ENCODE peak calls at places on chromosomes 3 and 15, in four cellular contexts. One of them, this sample, is unnamed.

GRCh38 chr15:51401065-51401780 is 59.8 kb downstream of the GLDN start:
- DNase-seq in NCI-H2081: no peak
- DNase-seq in stimulated activated CD8-positive, alpha-beta memory T cell treated with anti-CD3 and anti-CD28 coated beads, Interleukin-15, amount 100 ng/mL, for 1 hour: no peak
- DNase-seq in naive thymus-derived CD8-positive, alpha-beta T cell: no peak
- DNase-seq in this sample: no peak

GRCh38 chr3:45693941-45694521 is 4.8 kb downstream of the SACM1L start:
- DNase-seq in NCI-H2081: no peak
- DNase-seq in stimulated activated CD8-positive, alpha-beta memory T cell treated with anti-CD3 and anti-CD28 coated beads, Interleukin-15, amount 100 ng/mL, for 1 hour: no peak
- DNase-seq in naive thymus-derived CD8-positive, alpha-beta T cell: no peak
- DNase-seq in this sample: no peak

GRCh38 chr3:179551383-179551782 is 11.3 kb upstream of the ACTL6A start:
- DNase-seq in NCI-H2081: no peak
- DNase-seq in stimulated activated CD8-positive, alpha-beta memory T cell treated with anti-CD3 and anti-CD28 coated beads, Interleukin-15, amount 100 ng/mL, for 1 hour: no peak
- DNase-seq in naive thymus-derived CD8-positive, alpha-beta T cell: no peak
- DNase-seq in this sample: no peak

GRCh38 chr3:45975696-45976095 is 19.9 kb downstream of the FYCO1 start:
- DNase-seq in NCI-H2081: no peak
- DNase-seq in stimulated activated CD8-positive, alpha-beta memory T cell treated with anti-CD3 and anti-CD28 coated beads, Interleukin-15, amount 100 ng/mL, for 1 hour: no peak
- DNase-seq in naive thymus-derived CD8-positive, alpha-beta T cell: no peak
- DNase-seq in this sample: no peak

GRCh38 chr3:42148982-42149432 is 57.9 kb downstream of the TRAK1 start:
- DNase-seq in NCI-H2081: no peak
- DNase-seq in stimulated activated CD8-positive, alpha-beta memory T cell treated with anti-CD3 and anti-CD28 coated beads, Interleukin-15, amount 100 ng/mL, for 1 hour: no peak
- DNase-seq in naive thymus-derived CD8-positive, alpha-beta T cell: no peak
- DNase-seq in this sample: no peak

GRCh38 chr3:23209747-23210495 is 6.8 kb downstream of the UBE2E2 start:
- DNase-seq in NCI-H2081: no peak
- DNase-seq in stimulated activated CD8-positive, alpha-beta memory T cell treated with anti-CD3 and anti-CD28 coated beads, Interleukin-15, amount 100 ng/mL, for 1 hour: no peak
- DNase-seq in naive thymus-derived CD8-positive, alpha-beta T cell: no peak
- DNase-seq in this sample: no peak

GRCh38 chr3:149658444-149659172 is 783 bp upstream of the WWTR1 start:
- DNase-seq in NCI-H2081: no peak
- DNase-seq in stimulated activated CD8-positive, alpha-beta memory T cell treated with anti-CD3 and anti-CD28 coated beads, Interleukin-15, amount 100 ng/mL, for 1 hour: peak; percentile 4
- DNase-seq in naive thymus-derived CD8-positive, alpha-beta T cell: no peak
- DNase-seq in this sample: peak; percentile 15

GRCh38 chr3:197302696-197303341 is 4.4 kb upstream of the DLG1 start:
- DNase-seq in NCI-H2081: no peak
- DNase-seq in stimulated activated CD8-positive, alpha-beta memory T cell treated with anti-CD3 and anti-CD28 coated beads, Interleukin-15, amount 100 ng/mL, for 1 hour: no peak
- DNase-seq in naive thymus-derived CD8-positive, alpha-beta T cell: no peak
- DNase-seq in this sample: no peak

GRCh38 chr3:102113421-102114041 is 264.2 kb downstream of the NFKBIZ start:
- DNase-seq in NCI-H2081: no peak
- DNase-seq in stimulated activated CD8-positive, alpha-beta memory T cell treated with anti-CD3 and anti-CD28 coated beads, Interleukin-15, amount 100 ng/mL, for 1 hour: no peak
- DNase-seq in naive thymus-derived CD8-positive, alpha-beta T cell: no peak
- DNase-seq in this sample: no peak

GRCh38 chr3:124601189-124601588 is 129.1 kb upstream of the UMPS start:
- DNase-seq in NCI-H2081: no peak
- DNase-seq in stimulated activated CD8-positive, alpha-beta memory T cell treated with anti-CD3 and anti-CD28 coated beads, Interleukin-15, amount 100 ng/mL, for 1 hour: no peak
- DNase-seq in naive thymus-derived CD8-positive, alpha-beta T cell: no peak
- DNase-seq in this sample: no peak

GRCh38 chr15:43792761-43793493 is 807 bp downstream of the SERF2 start:
- DNase-seq in NCI-H2081: no peak
- DNase-seq in stimulated activated CD8-positive, alpha-beta memory T cell treated with anti-CD3 and anti-CD28 coated beads, Interleukin-15, amount 100 ng/mL, for 1 hour: no peak
- DNase-seq in naive thymus-derived CD8-positive, alpha-beta T cell: peak; percentile 45
- DNase-seq in this sample: peak; percentile 24

GRCh38 chr3:134918448-134918847 is 123.4 kb downstream of the EPHB1 start:
- DNase-seq in NCI-H2081: no peak
- DNase-seq in stimulated activated CD8-positive, alpha-beta memory T cell treated with anti-CD3 and anti-CD28 coated beads, Interleukin-15, amount 100 ng/mL, for 1 hour: no peak
- DNase-seq in naive thymus-derived CD8-positive, alpha-beta T cell: no peak
- DNase-seq in this sample: no peak

GRCh38 chr15:55884223-55884622 is 109.2 kb downstream of the NEDD4 start:
- DNase-seq in NCI-H2081: no peak
- DNase-seq in stimulated activated CD8-positive, alpha-beta memory T cell treated with anti-CD3 and anti-CD28 coated beads, Interleukin-15, amount 100 ng/mL, for 1 hour: no peak
- DNase-seq in naive thymus-derived CD8-positive, alpha-beta T cell: no peak
- DNase-seq in this sample: no peak

GRCh38 chr15:74453925-74454763 is 6.8 kb downstream of the UBL7 start:
- DNase-seq in NCI-H2081: no peak
- DNase-seq in stimulated activated CD8-positive, alpha-beta memory T cell treated with anti-CD3 and anti-CD28 coated beads, Interleukin-15, amount 100 ng/mL, for 1 hour: no peak
- DNase-seq in naive thymus-derived CD8-positive, alpha-beta T cell: no peak
- DNase-seq in this sample: no peak

GRCh38 chr15:63505842-63506222 is 1.4 kb downstream of the USP3 start:
- DNase-seq in NCI-H2081: no peak
- DNase-seq in stimulated activated CD8-positive, alpha-beta memory T cell treated with anti-CD3 and anti-CD28 coated beads, Interleukin-15, amount 100 ng/mL, for 1 hour: no peak
- DNase-seq in naive thymus-derived CD8-positive, alpha-beta T cell: no peak
- DNase-seq in this sample: no peak

GRCh38 chr15:42133892-42134502 is 22.4 kb downstream of the PLA2G4F start:
- DNase-seq in NCI-H2081: peak; percentile 45
- DNase-seq in stimulated activated CD8-positive, alpha-beta memory T cell treated with anti-CD3 and anti-CD28 coated beads, Interleukin-15, amount 100 ng/mL, for 1 hour: no peak
- DNase-seq in naive thymus-derived CD8-positive, alpha-beta T cell: no peak
- DNase-seq in this sample: peak; percentile 48

GRCh38 chr3:71998995-71999673 is 214.2 kb upstream of the PROK2 start:
- DNase-seq in NCI-H2081: no peak
- DNase-seq in stimulated activated CD8-positive, alpha-beta memory T cell treated with anti-CD3 and anti-CD28 coated beads, Interleukin-15, amount 100 ng/mL, for 1 hour: no peak
- DNase-seq in naive thymus-derived CD8-positive, alpha-beta T cell: no peak
- DNase-seq in this sample: no peak

GRCh38 chr3:157132936-157133335 is 27.0 kb downstream of the CCNL1 start:
- DNase-seq in NCI-H2081: no peak
- DNase-seq in stimulated activated CD8-positive, alpha-beta memory T cell treated with anti-CD3 and anti-CD28 coated beads, Interleukin-15, amount 100 ng/mL, for 1 hour: no peak
- DNase-seq in naive thymus-derived CD8-positive, alpha-beta T cell: no peak
- DNase-seq in this sample: no peak

GRCh38 chr15:70421197-70421482 is 323.4 kb upstream of the TLE3 start:
- DNase-seq in NCI-H2081: peak; percentile 70
- DNase-seq in stimulated activated CD8-positive, alpha-beta memory T cell treated with anti-CD3 and anti-CD28 coated beads, Interleukin-15, amount 100 ng/mL, for 1 hour: no peak
- DNase-seq in naive thymus-derived CD8-positive, alpha-beta T cell: no peak
- DNase-seq in this sample: no peak

GRCh38 chr3:44685128-44685800 is 27.2 kb upstream of the ZNF502 start:
- DNase-seq in NCI-H2081: peak; percentile 80
- DNase-seq in stimulated activated CD8-positive, alpha-beta memory T cell treated with anti-CD3 and anti-CD28 coated beads, Interleukin-15, amount 100 ng/mL, for 1 hour: peak; percentile 22
- DNase-seq in naive thymus-derived CD8-positive, alpha-beta T cell: peak; percentile 35
- DNase-seq in this sample: peak; percentile 15

GRCh38 chr3:124791639-124792111 is 61.4 kb downstream of the UMPS start:
- DNase-seq in NCI-H2081: no peak
- DNase-seq in stimulated activated CD8-positive, alpha-beta memory T cell treated with anti-CD3 and anti-CD28 coated beads, Interleukin-15, amount 100 ng/mL, for 1 hour: no peak
- DNase-seq in naive thymus-derived CD8-positive, alpha-beta T cell: no peak
- DNase-seq in this sample: no peak

GRCh38 chr3:114872056-114872455 is 275.0 kb downstream of the ZBTB20 start:
- DNase-seq in NCI-H2081: no peak
- DNase-seq in stimulated activated CD8-positive, alpha-beta memory T cell treated with anti-CD3 and anti-CD28 coated beads, Interleukin-15, amount 100 ng/mL, for 1 hour: no peak
- DNase-seq in naive thymus-derived CD8-positive, alpha-beta T cell: no peak
- DNase-seq in this sample: no peak

GRCh38 chr3:28743843-28744242 is 395.2 kb upstream of the AZI2 start:
- DNase-seq in NCI-H2081: peak; percentile 5
- DNase-seq in stimulated activated CD8-positive, alpha-beta memory T cell treated with anti-CD3 and anti-CD28 coated beads, Interleukin-15, amount 100 ng/mL, for 1 hour: no peak
- DNase-seq in naive thymus-derived CD8-positive, alpha-beta T cell: no peak
- DNase-seq in this sample: no peak

GRCh38 chr15:56817690-56818089 is 84.4 kb upstream of the ZNF280D start:
- DNase-seq in NCI-H2081: no peak
- DNase-seq in stimulated activated CD8-positive, alpha-beta memory T cell treated with anti-CD3 and anti-CD28 coated beads, Interleukin-15, amount 100 ng/mL, for 1 hour: no peak
- DNase-seq in naive thymus-derived CD8-positive, alpha-beta T cell: no peak
- DNase-seq in this sample: no peak

GRCh38 chr15:90869140-90869541 is 753 bp downstream of the FURIN start:
- DNase-seq in NCI-H2081: no peak
- DNase-seq in stimulated activated CD8-positive, alpha-beta memory T cell treated with anti-CD3 and anti-CD28 coated beads, Interleukin-15, amount 100 ng/mL, for 1 hour: no peak
- DNase-seq in naive thymus-derived CD8-positive, alpha-beta T cell: no peak
- DNase-seq in this sample: no peak

GRCh38 chr3:45986303-45986982 is 9.2 kb downstream of the FYCO1 start:
- DNase-seq in NCI-H2081: peak; percentile 33
- DNase-seq in stimulated activated CD8-positive, alpha-beta memory T cell treated with anti-CD3 and anti-CD28 coated beads, Interleukin-15, amount 100 ng/mL, for 1 hour: no peak
- DNase-seq in naive thymus-derived CD8-positive, alpha-beta T cell: no peak
- DNase-seq in this sample: no peak

GRCh38 chr3:185701891-185702563 is 115.9 kb downstream of the SENP2 start:
- DNase-seq in NCI-H2081: no peak
- DNase-seq in stimulated activated CD8-positive, alpha-beta memory T cell treated with anti-CD3 and anti-CD28 coated beads, Interleukin-15, amount 100 ng/mL, for 1 hour: no peak
- DNase-seq in naive thymus-derived CD8-positive, alpha-beta T cell: no peak
- DNase-seq in this sample: no peak

GRCh38 chr15:84079885-84080777 is 155.4 kb upstream of the GOLGA6L4 start:
- DNase-seq in NCI-H2081: peak; percentile 83
- DNase-seq in stimulated activated CD8-positive, alpha-beta memory T cell treated with anti-CD3 and anti-CD28 coated beads, Interleukin-15, amount 100 ng/mL, for 1 hour: no peak
- DNase-seq in naive thymus-derived CD8-positive, alpha-beta T cell: peak; percentile 10
- DNase-seq in this sample: peak; percentile 53

GRCh38 chr3:185733980-185734724 is 90.7 kb downstream of the IGF2BP2 start:
- DNase-seq in NCI-H2081: peak; percentile 64
- DNase-seq in stimulated activated CD8-positive, alpha-beta memory T cell treated with anti-CD3 and anti-CD28 coated beads, Interleukin-15, amount 100 ng/mL, for 1 hour: no peak
- DNase-seq in naive thymus-derived CD8-positive, alpha-beta T cell: no peak
- DNase-seq in this sample: no peak

This sample was measured in activated T-helper 2 cell treated with anti-CD3 and anti-CD28 coated beads, Interferon-gamma antibody, Interleukin-2, Interleukin-4, amounts not matched to agents 10 μg/mL and 5 μg/mL and 100 μg/mL, durations not matched to agents 14 hours and 24 hours and 36 hours.